ENCODE peak calls at places on chromosome 18, in four cellular contexts. T, M, W and I are unnamed samples.

GRCh38 chr18:76416935-76417334 is 78.1 kb downstream of the ZNF516 start:
- DNase-seq in T (no peak), M (no peak), W (no peak), I (no peak)

GRCh38 chr18:26663001-26663400 is 114.6 kb upstream of the KCTD1 start:
- DNase-seq in T (no peak), M (no peak), W (no peak), I (no peak)

GRCh38 chr18:60024857-60025256 is 125.1 kb downstream of the PMAIP1 start:
- DNase-seq in T (no peak), M (no peak), W (no peak), I (no peak)

GRCh38 chr18:69586581-69586980 is 185.9 kb downstream of the DOK6 start:
- DNase-seq in T (no peak), M (no peak), W (no peak), I (no peak)

GRCh38 chr18:25365242-25365641 is 13.3 kb upstream of the ZNF521 start:
- DNase-seq in T (no peak), M (no peak), W (no peak), I (no peak)

GRCh38 chr18:63084220-63084619 is 235.3 kb downstream of the BCL2 start:
- DNase-seq in T (no peak), M (no peak), W (no peak), I (no peak)

GRCh38 chr18:66971951-66972350 is 368.1 kb upstream of the CDH19 start:
- DNase-seq in T (no peak), M (no peak), W (no peak), I (no peak)

GRCh38 chr18:46481847-46482245 is 175.2 kb downstream of the LOXHD1 start:
- DNase-seq in T (no peak), M (no peak), W (no peak), I (no peak)

GRCh38 chr18:44569391-44570055 is 111.2 kb upstream of the SETBP1 start:
- DNase-seq in T (no peak), M (no peak), W (no peak), I (no peak)

GRCh38 chr18:47470941-47471340 is 219.5 kb upstream of the SKOR2 start:
- DNase-seq in T (no peak), M (no peak), W (no peak), I (no peak)

GRCh38 chr18:50967714-50968661 is at the start of gene ELAC1:
- DNase-seq in T (peak; percentile 85), M (peak; percentile 77), W (peak; percentile 65), I (peak; percentile 68)

GRCh38 chr18:52869942-52870907 is 530.2 kb downstream of the DCC start:
- DNase-seq in T (no peak), M (no peak), W (no peak), I (no peak)

GRCh38 chr18:70419526-70419925 is 130.7 kb downstream of the SOCS6 start:
- DNase-seq in T (no peak), M (no peak), W (no peak), I (no peak)

GRCh38 chr18:43543236-43543635 is 265.9 kb upstream of the SYT4 start:
- DNase-seq in T (no peak), M (no peak), W (no peak), I (no peak)

GRCh38 chr18:7908686-7909299 is 341.7 kb downstream of the PTPRM start:
- DNase-seq in T (no peak), M (no peak), W (no peak), I (no peak)

GRCh38 chr18:48680871-48681270 is 142.0 kb downstream of the CTIF start:
- DNase-seq in T (no peak), M (no peak), W (no peak), I (no peak)

GRCh38 chr18:26133652-26134051 is at the start of gene PSMA8:
- DNase-seq in T (peak; percentile 82), M (no peak), W (peak; percentile 70), I (peak; percentile 54)

GRCh38 chr18:32775628-32776027 is 2.8 kb upstream of the KLHL14 start:
- DNase-seq in T (no peak), M (no peak), W (no peak), I (no peak)

GRCh38 chr18:51447943-51448342 is 250.5 kb upstream of the MEX3C start:
- DNase-seq in T (no peak), M (no peak), W (no peak), I (no peak)

GRCh38 chr18:59141294-59142068 is 1.8 kb downstream of the SEC11C start:
- DNase-seq in T (no peak), M (no peak), W (no peak), I (no peak)

GRCh38 chr18:2526320-2526719 is 45.0 kb downstream of the METTL4 start:
- DNase-seq in T (no peak), M (no peak), W (no peak), I (no peak)

GRCh38 chr18:55968550-55968949 is 380.6 kb upstream of the TCF4 start:
- DNase-seq in T (no peak), M (no peak), W (no peak), I (no peak)

GRCh38 chr18:68713791-68714190 is 1.1 kb downstream of the TMX3 start:
- DNase-seq in T (no peak), M (no peak), W (no peak), I (no peak)

GRCh38 chr18:79873449-79874110 is 75.8 kb downstream of the KCNG2 start:
- DNase-seq in T (peak; percentile 51), M (no peak), W (no peak), I (no peak)

GRCh38 chr18:37297106-37297505 is 268.5 kb downstream of the CELF4 start:
- DNase-seq in T (no peak), M (no peak), W (no peak), I (no peak)

GRCh38 chr18:3466051-3466450 is 16.1 kb downstream of the TGIF1 start:
- DNase-seq in T (no peak), M (no peak), W (no peak), I (no peak)

GRCh38 chr18:58087928-58088722 is 44.1 kb downstream of the NEDD4L start:
- DNase-seq in T (no peak), M (no peak), W (peak; percentile 4), I (no peak)

GRCh38 chr18:45102863-45103262 is 422.2 kb downstream of the SETBP1 start:
- DNase-seq in T (no peak), M (no peak), W (no peak), I (no peak)

GRCh38 chr18:50057009-50057408 is 137.9 kb downstream of the MYO5B start:
- DNase-seq in T (no peak), M (no peak), W (no peak), I (no peak)

GRCh38 chr18:23643815-23644214 is 18.9 kb downstream of the ANKRD29 start:
- DNase-seq in T (no peak), M (no peak), W (no peak), I (no peak)

GRCh38 chr18:2424420-2424819 is 146.9 kb downstream of the METTL4 start:
- DNase-seq in T (no peak), M (no peak), W (no peak), I (no peak)

GRCh38 chr18:24115628-24116027 is 23.2 kb upstream of the CABYR start:
- DNase-seq in T (no peak), M (no peak), W (no peak), I (no peak)

GRCh38 chr18:79936641-79937040 is 14.8 kb downstream of the SLC66A2 start:
- DNase-seq in T (peak; percentile 39), M (no peak), W (no peak), I (no peak)

GRCh38 chr18:34222396-34223163 is 2.1 kb downstream of the NOL4 start:
- DNase-seq in T (no peak), M (peak; percentile 64), W (peak; percentile 5), I (no peak)

GRCh38 chr18:56488739-56489138 is 149.7 kb downstream of the TXNL1 start:
- DNase-seq in T (no peak), M (no peak), W (no peak), I (no peak)

GRCh38 chr18:75438891-75439290 is 11.4 kb upstream of the SMIM21 start:
- DNase-seq in T (no peak), M (no peak), W (no peak), I (no peak)

GRCh38 chr18:51821610-51822009 is 518.4 kb upstream of the DCC start:
- DNase-seq in T (no peak), M (no peak), W (no peak), I (no peak)

GRCh38 chr18:70363861-70364260 is 75.0 kb downstream of the SOCS6 start:
- DNase-seq in T (no peak), M (no peak), W (no peak), I (no peak)